ENCODE peak calls at places on chromosomes 16 and 17, in ten cellular contexts. T, G, Y, U, R, L, P, D, I and J are unnamed samples.

GRCh38 chr16:1964046-1964505 is 550 bp downstream of the RPS2 start:
- DNase-seq in I (peak; percentile 60), R (peak; percentile 17), Y (peak; percentile 44), U (no peak), D (no peak), T (no peak), L (peak; percentile 65), G (no peak), P (no peak), J (no peak)

GRCh38 chr16:30758988-30759461 is 2.8 kb downstream of the CFAP119 start:
- DNase-seq in D (no peak), I (no peak), L (no peak), R (no peak), T (peak; percentile 42), U (no peak), G (peak; percentile 24), Y (no peak), P (no peak), J (no peak)

GRCh38 chr17:79633937-79634813 is 23.3 kb upstream of the RBFOX3 start:
- DNase-seq in D (no peak), P (no peak), I (no peak), Y (no peak), U (no peak), T (peak; percentile 12), L (peak; percentile 3), R (no peak), G (no peak), J (no peak)

GRCh38 chr17:56165017-56165720 is 11.9 kb downstream of the ANKFN1 start:
- DNase-seq in R (no peak), P (no peak), I (no peak), U (no peak), G (no peak), T (no peak), D (no peak), L (no peak), Y (no peak), J (no peak)

GRCh38 chr17:40566027-40566426 is 755 bp upstream of the CCR7 start:
- DNase-seq in L (no peak), Y (no peak), I (no peak), U (no peak), G (no peak), D (no peak), T (no peak), P (no peak), R (no peak), J (no peak)

GRCh38 chr17:51251010-51251409 is 8.8 kb downstream of the MBTD1 start:
- DNase-seq in Y (peak; percentile 69), U (no peak), T (no peak), L (no peak), D (no peak), G (no peak), R (no peak), I (no peak), P (no peak), J (no peak)

GRCh38 chr17:31388770-31389672 is 2.5 kb upstream of the RAB11FIP4 start:
- DNase-seq in T (no peak), U (peak; percentile 27), L (no peak), R (peak; percentile 10), I (peak; percentile 32), D (no peak), G (no peak), Y (peak; percentile 34), P (peak; percentile 46), J (no peak)

GRCh38 chr16:14286381-14287230 is 215.5 kb downstream of the MRTFB start:
- DNase-seq in Y (no peak), G (peak; percentile 48), I (no peak), L (no peak), U (no peak), P (no peak), T (no peak), R (no peak), D (no peak), J (peak; percentile 48)

GRCh38 chr16:11312718-11313492 is 31.8 kb upstream of the PRM1 start:
- DNase-seq in T (peak; percentile 59), Y (peak; percentile 49), U (peak; percentile 36), I (no peak), L (no peak), D (no peak), G (peak; percentile 76), R (no peak), P (no peak), J (no peak)

GRCh38 chr16:59604331-59604730 is 870.2 kb upstream of the GOT2 start:
- DNase-seq in G (no peak), I (no peak), D (no peak), L (no peak), T (no peak), U (peak; percentile 47), Y (peak; percentile 27), P (no peak), R (no peak), J (no peak)

GRCh38 chr17:79285973-79286372 is 211.3 kb downstream of the ENGASE start:
- DNase-seq in I (no peak), U (no peak), P (no peak), D (no peak), G (no peak), R (no peak), T (no peak), Y (no peak), L (no peak), J (no peak)

GRCh38 chr17:31558748-31559646 is 167.5 kb downstream of the RAB11FIP4 start:
- DNase-seq in L (peak; percentile 86), T (peak; percentile 80), D (peak; percentile 27), G (peak; percentile 88), R (peak; percentile 37), P (peak; percentile 48), U (peak; percentile 77), Y (peak; percentile 66), I (peak; percentile 80), J (peak; percentile 87)

GRCh38 chr17:78665385-78665951 is 88.3 kb upstream of the DNAH17 start:
- DNase-seq in T (peak; percentile 24), D (no peak), G (no peak), I (no peak), R (no peak), L (no peak), P (no peak), Y (no peak), U (no peak), J (no peak)

GRCh38 chr17:63843387-63844292 is 1.2 kb upstream of the SMARCD2 start:
- DNase-seq in U (peak; percentile 39), D (no peak), I (peak; percentile 45), G (peak; percentile 51), P (no peak), R (peak; percentile 16), L (peak; percentile 83), T (peak; percentile 62), Y (peak; percentile 71), J (peak; percentile 76)

GRCh38 chr17:17940451-17940911 is 31.7 kb downstream of the TOM1L2 start:
- DNase-seq in D (no peak), Y (no peak), R (no peak), U (no peak), I (no peak), G (no peak), P (no peak), T (no peak), L (no peak), J (no peak)

GRCh38 chr17:2487306-2487705 is 24.4 kb downstream of the METTL16 start:
- DNase-seq in D (no peak), R (no peak), U (no peak), I (no peak), P (no peak), G (no peak), Y (no peak), T (no peak), L (no peak), J (no peak)

GRCh38 chr16:83891742-83892141 is 7.2 kb upstream of the MLYCD start:
- DNase-seq in I (no peak), D (no peak), T (no peak), G (no peak), P (no peak), R (no peak), Y (no peak), L (no peak), U (no peak), J (no peak)

GRCh38 chr17:57650548-57650947 is 94.6 kb downstream of the CCDC182 start:
- DNase-seq in L (no peak), T (no peak), I (no peak), R (no peak), Y (no peak), U (no peak), G (no peak), D (no peak), P (no peak), J (no peak)

GRCh38 chr17:3814361-3814760 is 13.4 kb upstream of the ITGAE start:
- DNase-seq in L (no peak), G (no peak), R (no peak), U (no peak), Y (no peak), D (no peak), I (no peak), T (no peak), P (no peak), J (no peak)

GRCh38 chr16:16158082-16158658 is 65.1 kb downstream of the ABCC6 start:
- DNase-seq in I (no peak), D (no peak), U (no peak), P (no peak), Y (no peak), L (no peak), G (no peak), R (no peak), T (no peak), J (no peak)

GRCh38 chr17:73624496-73624988 is 19.7 kb downstream of the SDK2 start:
- DNase-seq in U (no peak), P (no peak), L (no peak), T (no peak), R (no peak), Y (no peak), D (no peak), I (no peak), G (no peak), J (no peak)

GRCh38 chr16:84836234-84836647 is 16.5 kb downstream of the CRISPLD2 start:
- DNase-seq in P (no peak), D (no peak), I (peak; percentile 77), L (peak; percentile 86), Y (peak; percentile 61), U (peak; percentile 97), T (peak; percentile 62), R (no peak), G (peak; percentile 57), J (peak; percentile 81)

GRCh38 chr17:55769625-55770000 is 18.8 kb downstream of the PCTP start:
- DNase-seq in D (no peak), P (no peak), Y (peak; percentile 18), I (no peak), U (peak; percentile 83), T (peak; percentile 39), G (no peak), L (peak; percentile 30), R (no peak), J (no peak)

GRCh38 chr17:39955726-39956225 is 7.0 kb upstream of the GSDMA start:
- DNase-seq in R (no peak), U (no peak), P (no peak), I (no peak), D (no peak), L (no peak), Y (no peak), T (no peak), G (no peak), J (no peak)

GRCh38 chr16:47779201-47780016 is 318.3 kb downstream of the PHKB start:
- DNase-seq in U (peak; percentile 3), R (no peak), T (no peak), P (no peak), I (no peak), D (no peak), Y (peak; percentile 70), G (peak; percentile 23), L (no peak), J (no peak)

GRCh38 chr16:73179671-73180370 is 131.9 kb upstream of the ZFHX3 start:
- DNase-seq in G (no peak), I (peak; percentile 33), Y (no peak), R (no peak), L (no peak), U (no peak), T (no peak), P (no peak), D (no peak), J (peak; percentile 52)

GRCh38 chr17:64261422-64262124 is 1.5 kb downstream of the TEX2 start:
- DNase-seq in T (no peak), I (no peak), D (no peak), R (no peak), L (no peak), U (no peak), P (no peak), Y (no peak), G (no peak), J (no peak)

GRCh38 chr16:79359082-79359481 is 241.5 kb downstream of the MAF start:
- DNase-seq in L (no peak), R (no peak), U (no peak), T (no peak), Y (no peak), P (no peak), G (no peak), I (no peak), D (no peak), J (no peak)